ENCODE peak calls at places on chromosome 7, in seven cellular contexts. D is K562, C is SK-N-SH, B is A549, H is HepG2, Q is tibial nerve, K is transverse colon. T is an unnamed sample.

GRCh38 chr7:132500727-132501410 is 75.4 kb downstream of the PLXNA4 start:
- DNase-seq in D (peak), C (peak), B (no peak), H (no peak), Q (peak), K (peak), T (peak)

GRCh38 chr7:158444501-158445420 is 142.9 kb downstream of the PTPRN2 start:
- DNase-seq in D (no peak), C (peak), B (no peak), H (no peak), Q (no peak), K (no peak), T (no peak)

GRCh38 chr7:74587435-74588126 is 69.9 kb upstream of the GTF2I start:
- DNase-seq in D (peak), C (peak), B (peak), H (no peak), Q (peak), K (peak), T (peak)

GRCh38 chr7:45086348-45087065 is 2.3 kb downstream of the NACAD start:
- DNase-seq in D (no peak), C (no peak), B (no peak), H (no peak), Q (no peak), K (no peak), T (peak)

GRCh38 chr7:102008535-102009262 is 191.3 kb downstream of the CUX1 start:
- DNase-seq in D (no peak), C (no peak), B (no peak), H (no peak), Q (no peak), K (peak), T (no peak)

GRCh38 chr7:73681031-73681430 is 2.2 kb downstream of the DNAJC30 start:
- DNase-seq in D (no peak), C (no peak), B (no peak), H (no peak), Q (no peak), K (no peak), T (no peak)

GRCh38 chr7:128108641-128109423 is 77.6 kb upstream of the LRRC4 start:
- DNase-seq in D (no peak), C (no peak), B (no peak), H (no peak), Q (no peak), K (no peak), T (peak)

GRCh38 chr7:133695976-133696531 is 431.1 kb upstream of the LRGUK start:
- DNase-seq in D (no peak), C (no peak), B (no peak), H (no peak), Q (no peak), K (no peak), T (no peak)

GRCh38 chr7:152000191-152000590 is 25.3 kb upstream of the GALNT11 start:
- DNase-seq in D (no peak), C (no peak), B (no peak), H (no peak), Q (no peak), K (no peak), T (no peak)

GRCh38 chr7:141208539-141208938 is 134.7 kb downstream of the TMEM178B start:
- DNase-seq in D (no peak), C (no peak), B (no peak), H (no peak), Q (no peak), K (no peak), T (no peak)

DNA sequence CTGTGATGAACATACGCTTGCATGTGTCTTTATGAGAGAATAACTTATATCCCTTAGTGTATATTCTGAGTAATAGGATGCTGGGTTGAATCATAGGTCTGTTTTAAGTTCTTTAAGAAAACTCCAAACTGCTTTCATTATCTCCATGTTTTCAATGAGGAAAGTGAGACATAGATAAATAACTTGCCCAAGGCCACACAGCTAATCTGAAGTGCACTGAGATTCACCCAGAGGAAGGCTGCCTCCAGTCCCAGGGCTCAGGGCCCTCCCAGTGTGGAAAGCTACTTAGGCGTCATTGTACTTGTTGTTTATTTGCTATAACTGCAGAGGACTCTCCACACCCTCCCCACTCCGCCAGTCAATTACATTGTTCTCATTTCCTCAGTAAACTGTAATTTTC is 126.7 kb downstream of the INHBA start:
- DNase-seq in D (no peak), C (no peak), B (no peak), H (no peak), Q (no peak), K (no peak), T (no peak)
- TF ChIP-seq EP300 in D (no peak), C (no peak), B (no peak), H (no peak), Q (no peak), K (no peak), T (no peak)

DNA sequence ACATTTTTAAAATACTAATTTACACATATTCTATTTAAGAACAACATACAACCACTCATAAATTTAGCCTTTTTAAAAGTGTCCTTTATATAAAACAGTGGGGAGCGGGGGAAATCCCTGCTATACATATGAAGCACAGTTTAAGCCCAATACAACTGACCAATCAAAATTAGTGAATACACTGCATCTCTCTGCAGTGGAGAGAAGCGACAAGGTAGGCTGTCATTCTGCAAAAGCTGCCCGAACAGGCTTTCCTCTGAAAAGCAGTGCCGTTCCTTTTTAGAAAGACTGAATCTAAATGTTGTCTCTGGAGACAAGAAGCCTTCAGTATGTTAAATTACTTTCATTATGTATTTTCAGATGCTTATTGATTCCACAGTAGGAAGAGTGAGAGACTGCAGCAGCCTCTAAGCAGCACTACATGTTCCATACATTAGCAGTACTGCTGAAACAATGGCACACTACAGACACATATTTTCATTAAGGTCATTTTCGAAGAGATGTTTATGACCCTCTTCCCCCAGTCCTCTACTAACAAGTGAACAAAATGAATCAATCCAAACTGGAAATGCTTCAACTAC is at the start of gene GPR22:
- DNase-seq in D (no peak), C (no peak), B (no peak), H (no peak), Q (no peak), K (no peak), T (no peak)
- TF ChIP-seq EP300 in D (no peak), C (no peak), B (no peak), H (no peak), Q (no peak), K (no peak), T (no peak)

GRCh38 chr7:11332186-11332864 is 358.7 kb downstream of the PHF14 start:
- DNase-seq in D (no peak), C (no peak), B (no peak), H (no peak), Q (no peak), K (no peak), T (no peak)
- TF ChIP-seq EP300 in D (no peak), C (no peak), B (no peak), H (no peak), Q (no peak), K (no peak), T (no peak)

DNA sequence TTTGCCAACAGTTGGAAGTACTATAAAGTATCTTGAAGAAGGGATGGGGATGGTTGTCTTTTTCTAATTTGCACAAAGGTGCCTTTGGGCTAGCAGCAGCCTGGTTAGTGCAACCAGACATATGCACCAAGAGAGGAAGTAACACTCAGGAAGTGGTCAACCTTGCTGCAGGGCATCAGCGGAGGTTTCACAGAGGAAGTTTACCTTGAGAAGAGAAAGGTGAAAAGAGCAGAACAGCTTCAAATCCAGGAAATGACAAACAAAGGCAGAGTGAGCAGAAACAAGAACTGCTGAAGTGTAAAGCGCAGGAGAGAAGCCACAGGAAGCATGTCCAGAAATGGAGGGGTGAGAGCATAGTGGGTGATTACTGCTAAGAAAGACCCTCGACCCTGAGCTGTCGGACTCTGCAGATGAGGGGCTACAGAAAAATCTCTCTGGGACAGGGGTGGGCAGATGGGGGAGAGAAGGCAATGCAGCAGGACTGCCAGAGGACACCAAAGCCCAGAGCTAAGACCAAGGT is 66.9 kb downstream of the STK17A start:
- DNase-seq in D (no peak), C (no peak), B (no peak), H (no peak), Q (no peak), K (peak), T (no peak)
- TF ChIP-seq EP300 in D (no peak), C (no peak), B (no peak), H (no peak), Q (no peak), K (no peak), T (no peak)

DNA sequence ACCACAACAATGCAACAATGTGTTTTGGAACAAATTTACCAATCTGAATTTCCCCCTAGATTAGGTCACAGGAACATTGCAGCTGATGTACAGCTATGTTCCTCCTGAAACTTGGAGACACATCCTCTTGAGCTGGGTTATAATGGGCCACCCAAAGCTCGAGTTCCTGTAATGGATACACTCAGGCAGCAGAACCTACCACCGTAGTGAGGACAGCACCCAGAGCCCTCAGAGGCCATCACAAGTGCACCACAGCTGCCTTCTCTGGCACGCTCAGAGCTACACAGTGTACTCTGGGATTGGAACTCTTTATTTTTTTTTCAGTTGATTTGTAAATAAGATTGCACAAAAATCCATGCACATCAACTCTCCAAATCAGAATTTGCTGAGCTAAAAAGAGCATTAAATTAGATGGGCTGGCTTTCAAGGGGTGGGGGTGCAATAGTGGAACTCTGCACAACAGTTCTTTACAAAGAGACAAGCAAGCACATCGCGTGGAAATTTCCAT is 56.7 kb downstream of the EGFR start:
- DNase-seq in D (no peak), C (no peak), B (no peak), H (no peak), Q (peak), K (peak), T (peak)
- TF ChIP-seq EP300 in D (no peak), C (no peak), B (no peak), H (no peak), Q (peak), K (peak), T (no peak)

DNA sequence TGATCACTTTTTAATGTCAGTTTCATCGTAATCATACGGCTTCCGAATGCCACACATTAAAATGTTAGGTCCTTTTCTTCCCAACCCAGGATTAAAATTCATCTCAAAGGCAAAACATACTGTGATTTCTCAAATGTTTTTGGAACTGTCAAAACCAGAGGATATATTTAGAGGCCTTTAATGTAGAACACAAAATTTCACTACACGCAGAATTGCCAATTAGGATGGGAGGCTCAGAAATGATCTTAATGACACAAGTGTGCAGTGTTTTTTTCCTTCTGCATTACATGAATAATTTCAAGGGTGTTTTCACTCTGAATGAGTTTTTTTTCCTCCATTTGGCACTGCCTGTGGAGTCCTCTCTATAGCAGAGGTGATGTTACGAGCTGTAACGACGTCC is 382.6 kb downstream of the PAXIP1 start:
- DNase-seq in D (no peak), C (no peak), B (no peak), H (no peak), Q (no peak), K (no peak), T (no peak)
- TF ChIP-seq EP300 in D (no peak), C (no peak), B (no peak), H (no peak), Q (no peak), K (no peak), T (no peak)

T was measured in sigmoid colon.